ENCODE peak calls at places on chromosomes 4 and X, in six cellular contexts. One of them, this sample, is unnamed.

GRCh38 chr4:97720869-97721432 is 422.3 kb downstream of the STPG2 start:
- DNase-seq in tibial artery: no peak
- DNase-seq in psoas muscle: no peak
- DNase-seq in Peyer's patch: no peak
- DNase-seq in stimulated activated naive CD8-positive, alpha-beta T cell treated with anti-CD3 and anti-CD28 coated beads, Interleukin-15, Interleukin-2, amounts not matched to agents 100 U/mL and 50 U/mL, for 24 hours: no peak
- DNase-seq in adrenal gland: no peak
- DNase-seq in this sample: no peak

GRCh38 chr4:184014301-184014700 is 109.2 kb downstream of the STOX2 start:
- DNase-seq in tibial artery: no peak
- DNase-seq in psoas muscle: no peak
- DNase-seq in Peyer's patch: no peak
- DNase-seq in stimulated activated naive CD8-positive, alpha-beta T cell treated with anti-CD3 and anti-CD28 coated beads, Interleukin-15, Interleukin-2, amounts not matched to agents 100 U/mL and 50 U/mL, for 24 hours: no peak
- DNase-seq in adrenal gland: no peak
- DNase-seq in this sample: no peak

GRCh38 chr4:48340276-48340904 is 939 bp upstream of the SLAIN2 start:
- DNase-seq in tibial artery: no peak
- DNase-seq in psoas muscle: no peak
- DNase-seq in Peyer's patch: peak
- DNase-seq in stimulated activated naive CD8-positive, alpha-beta T cell treated with anti-CD3 and anti-CD28 coated beads, Interleukin-15, Interleukin-2, amounts not matched to agents 100 U/mL and 50 U/mL, for 24 hours: no peak
- DNase-seq in adrenal gland: no peak
- DNase-seq in this sample: no peak

GRCh38 chrX:40171513-40172168 is 73.9 kb upstream of the BCOR start:
- DNase-seq in tibial artery: no peak
- DNase-seq in psoas muscle: peak
- DNase-seq in Peyer's patch: no peak
- DNase-seq in stimulated activated naive CD8-positive, alpha-beta T cell treated with anti-CD3 and anti-CD28 coated beads, Interleukin-15, Interleukin-2, amounts not matched to agents 100 U/mL and 50 U/mL, for 24 hours: peak
- DNase-seq in adrenal gland: no peak
- DNase-seq in this sample: no peak

GRCh38 chrX:147699061-147699460 is 212.7 kb upstream of the FMR1 start:
- DNase-seq in tibial artery: no peak
- DNase-seq in psoas muscle: no peak
- DNase-seq in Peyer's patch: no peak
- DNase-seq in stimulated activated naive CD8-positive, alpha-beta T cell treated with anti-CD3 and anti-CD28 coated beads, Interleukin-15, Interleukin-2, amounts not matched to agents 100 U/mL and 50 U/mL, for 24 hours: no peak
- DNase-seq in adrenal gland: no peak
- DNase-seq in this sample: no peak

GRCh38 chrX:19593684-19594083 is 78.4 kb upstream of the MAP3K15 start:
- DNase-seq in tibial artery: no peak
- DNase-seq in psoas muscle: no peak
- DNase-seq in Peyer's patch: peak
- DNase-seq in stimulated activated naive CD8-positive, alpha-beta T cell treated with anti-CD3 and anti-CD28 coated beads, Interleukin-15, Interleukin-2, amounts not matched to agents 100 U/mL and 50 U/mL, for 24 hours: peak
- DNase-seq in adrenal gland: no peak
- DNase-seq in this sample: no peak

GRCh38 chr4:10458190-10458589 is 964 bp upstream of the ZNF518B start:
- DNase-seq in tibial artery: no peak
- DNase-seq in psoas muscle: no peak
- DNase-seq in Peyer's patch: peak
- DNase-seq in stimulated activated naive CD8-positive, alpha-beta T cell treated with anti-CD3 and anti-CD28 coated beads, Interleukin-15, Interleukin-2, amounts not matched to agents 100 U/mL and 50 U/mL, for 24 hours: no peak
- DNase-seq in adrenal gland: peak
- DNase-seq in this sample: no peak

GRCh38 chrX:77892887-77893286 is 2.3 kb downstream of the MAGT1 start:
- DNase-seq in tibial artery: no peak
- DNase-seq in psoas muscle: no peak
- DNase-seq in Peyer's patch: no peak
- DNase-seq in stimulated activated naive CD8-positive, alpha-beta T cell treated with anti-CD3 and anti-CD28 coated beads, Interleukin-15, Interleukin-2, amounts not matched to agents 100 U/mL and 50 U/mL, for 24 hours: no peak
- DNase-seq in adrenal gland: no peak
- DNase-seq in this sample: no peak

GRCh38 chr4:62791386-62791785 is 1591.3 kb downstream of the ADGRL3 start:
- DNase-seq in tibial artery: no peak
- DNase-seq in psoas muscle: no peak
- DNase-seq in Peyer's patch: no peak
- DNase-seq in stimulated activated naive CD8-positive, alpha-beta T cell treated with anti-CD3 and anti-CD28 coated beads, Interleukin-15, Interleukin-2, amounts not matched to agents 100 U/mL and 50 U/mL, for 24 hours: no peak
- DNase-seq in adrenal gland: no peak
- DNase-seq in this sample: no peak

GRCh38 chr4:119040261-119040660 is 95.4 kb upstream of the MYOZ2 start:
- DNase-seq in tibial artery: no peak
- DNase-seq in psoas muscle: no peak
- DNase-seq in Peyer's patch: no peak
- DNase-seq in stimulated activated naive CD8-positive, alpha-beta T cell treated with anti-CD3 and anti-CD28 coated beads, Interleukin-15, Interleukin-2, amounts not matched to agents 100 U/mL and 50 U/mL, for 24 hours: no peak
- DNase-seq in adrenal gland: no peak
- DNase-seq in this sample: no peak

GRCh38 chrX:50903387-50904027 is 7.0 kb upstream of the BMP15 start:
- DNase-seq in tibial artery: no peak
- DNase-seq in psoas muscle: no peak
- DNase-seq in Peyer's patch: peak
- DNase-seq in stimulated activated naive CD8-positive, alpha-beta T cell treated with anti-CD3 and anti-CD28 coated beads, Interleukin-15, Interleukin-2, amounts not matched to agents 100 U/mL and 50 U/mL, for 24 hours: peak
- DNase-seq in adrenal gland: peak
- DNase-seq in this sample: peak

GRCh38 chrX:13966071-13966850 is 63.4 kb downstream of the GEMIN8 start:
- DNase-seq in tibial artery: peak
- DNase-seq in psoas muscle: no peak
- DNase-seq in Peyer's patch: no peak
- DNase-seq in stimulated activated naive CD8-positive, alpha-beta T cell treated with anti-CD3 and anti-CD28 coated beads, Interleukin-15, Interleukin-2, amounts not matched to agents 100 U/mL and 50 U/mL, for 24 hours: no peak
- DNase-seq in adrenal gland: no peak
- DNase-seq in this sample: no peak

GRCh38 chr4:53015681-53016080 is 153.6 kb downstream of the RASL11B start:
- DNase-seq in tibial artery: peak
- DNase-seq in psoas muscle: no peak
- DNase-seq in Peyer's patch: no peak
- DNase-seq in stimulated activated naive CD8-positive, alpha-beta T cell treated with anti-CD3 and anti-CD28 coated beads, Interleukin-15, Interleukin-2, amounts not matched to agents 100 U/mL and 50 U/mL, for 24 hours: peak
- DNase-seq in adrenal gland: no peak
- DNase-seq in this sample: no peak

GRCh38 chrX:101460669-101461068 is 24.6 kb upstream of the ARMCX4 start:
- DNase-seq in tibial artery: no peak
- DNase-seq in psoas muscle: no peak
- DNase-seq in Peyer's patch: no peak
- DNase-seq in stimulated activated naive CD8-positive, alpha-beta T cell treated with anti-CD3 and anti-CD28 coated beads, Interleukin-15, Interleukin-2, amounts not matched to agents 100 U/mL and 50 U/mL, for 24 hours: no peak
- DNase-seq in adrenal gland: no peak
- DNase-seq in this sample: no peak

GRCh38 chrX:2967998-2968909 is 38.1 kb upstream of the ARSH start:
- DNase-seq in tibial artery: no peak
- DNase-seq in psoas muscle: no peak
- DNase-seq in Peyer's patch: no peak
- DNase-seq in stimulated activated naive CD8-positive, alpha-beta T cell treated with anti-CD3 and anti-CD28 coated beads, Interleukin-15, Interleukin-2, amounts not matched to agents 100 U/mL and 50 U/mL, for 24 hours: peak
- DNase-seq in adrenal gland: no peak
- DNase-seq in this sample: no peak

GRCh38 chr4:101527186-101527585 is 179.9 kb upstream of the PPP3CA start:
- DNase-seq in tibial artery: no peak
- DNase-seq in psoas muscle: no peak
- DNase-seq in Peyer's patch: no peak
- DNase-seq in stimulated activated naive CD8-positive, alpha-beta T cell treated with anti-CD3 and anti-CD28 coated beads, Interleukin-15, Interleukin-2, amounts not matched to agents 100 U/mL and 50 U/mL, for 24 hours: peak
- DNase-seq in adrenal gland: no peak
- DNase-seq in this sample: peak

GRCh38 chr4:38455092-38455855 is 208.7 kb upstream of the KLF3 start:
- DNase-seq in tibial artery: no peak
- DNase-seq in psoas muscle: no peak
- DNase-seq in Peyer's patch: no peak
- DNase-seq in stimulated activated naive CD8-positive, alpha-beta T cell treated with anti-CD3 and anti-CD28 coated beads, Interleukin-15, Interleukin-2, amounts not matched to agents 100 U/mL and 50 U/mL, for 24 hours: no peak
- DNase-seq in adrenal gland: no peak
- DNase-seq in this sample: peak

GRCh38 chr4:147846318-147847135 is 114.6 kb downstream of the ARHGAP10 start:
- DNase-seq in tibial artery: no peak
- DNase-seq in psoas muscle: no peak
- DNase-seq in Peyer's patch: no peak
- DNase-seq in stimulated activated naive CD8-positive, alpha-beta T cell treated with anti-CD3 and anti-CD28 coated beads, Interleukin-15, Interleukin-2, amounts not matched to agents 100 U/mL and 50 U/mL, for 24 hours: peak
- DNase-seq in adrenal gland: no peak
- DNase-seq in this sample: peak

GRCh38 chrX:149962859-149963757 is 24.8 kb upstream of the EOLA2 start:
- DNase-seq in tibial artery: peak
- DNase-seq in psoas muscle: peak
- DNase-seq in Peyer's patch: peak
- DNase-seq in stimulated activated naive CD8-positive, alpha-beta T cell treated with anti-CD3 and anti-CD28 coated beads, Interleukin-15, Interleukin-2, amounts not matched to agents 100 U/mL and 50 U/mL, for 24 hours: peak
- DNase-seq in adrenal gland: peak
- DNase-seq in this sample: peak

GRCh38 chr4:175369087-175369486 is 443.0 kb downstream of the GPM6A start:
- DNase-seq in tibial artery: no peak
- DNase-seq in psoas muscle: no peak
- DNase-seq in Peyer's patch: no peak
- DNase-seq in stimulated activated naive CD8-positive, alpha-beta T cell treated with anti-CD3 and anti-CD28 coated beads, Interleukin-15, Interleukin-2, amounts not matched to agents 100 U/mL and 50 U/mL, for 24 hours: no peak
- DNase-seq in adrenal gland: no peak
- DNase-seq in this sample: no peak

GRCh38 chr4:109027016-109027500 is 264.2 kb upstream of the ETNPPL start:
- DNase-seq in tibial artery: no peak
- DNase-seq in psoas muscle: no peak
- DNase-seq in Peyer's patch: no peak
- DNase-seq in stimulated activated naive CD8-positive, alpha-beta T cell treated with anti-CD3 and anti-CD28 coated beads, Interleukin-15, Interleukin-2, amounts not matched to agents 100 U/mL and 50 U/mL, for 24 hours: no peak
- DNase-seq in adrenal gland: no peak
- DNase-seq in this sample: no peak

GRCh38 chr4:137659431-137659830 is 127.1 kb upstream of the PCDH18 start:
- DNase-seq in tibial artery: no peak
- DNase-seq in psoas muscle: no peak
- DNase-seq in Peyer's patch: no peak
- DNase-seq in stimulated activated naive CD8-positive, alpha-beta T cell treated with anti-CD3 and anti-CD28 coated beads, Interleukin-15, Interleukin-2, amounts not matched to agents 100 U/mL and 50 U/mL, for 24 hours: no peak
- DNase-seq in adrenal gland: no peak
- DNase-seq in this sample: no peak

GRCh38 chr4:86497131-86497530 is 97.0 kb upstream of the PTPN13 start:
- DNase-seq in tibial artery: no peak
- DNase-seq in psoas muscle: no peak
- DNase-seq in Peyer's patch: no peak
- DNase-seq in stimulated activated naive CD8-positive, alpha-beta T cell treated with anti-CD3 and anti-CD28 coated beads, Interleukin-15, Interleukin-2, amounts not matched to agents 100 U/mL and 50 U/mL, for 24 hours: no peak
- DNase-seq in adrenal gland: no peak
- DNase-seq in this sample: no peak

GRCh38 chr4:133982533-133983224 is 218.9 kb downstream of the PABPC4L start:
- DNase-seq in tibial artery: no peak
- DNase-seq in psoas muscle: no peak
- DNase-seq in Peyer's patch: no peak
- DNase-seq in stimulated activated naive CD8-positive, alpha-beta T cell treated with anti-CD3 and anti-CD28 coated beads, Interleukin-15, Interleukin-2, amounts not matched to agents 100 U/mL and 50 U/mL, for 24 hours: no peak
- DNase-seq in adrenal gland: no peak
- DNase-seq in this sample: no peak

GRCh38 chr4:185122681-185123345 is 20.3 kb upstream of the SLC25A4 start:
- DNase-seq in tibial artery: no peak
- DNase-seq in psoas muscle: no peak
- DNase-seq in Peyer's patch: no peak
- DNase-seq in stimulated activated naive CD8-positive, alpha-beta T cell treated with anti-CD3 and anti-CD28 coated beads, Interleukin-15, Interleukin-2, amounts not matched to agents 100 U/mL and 50 U/mL, for 24 hours: no peak
- DNase-seq in adrenal gland: no peak
- DNase-seq in this sample: no peak

GRCh38 chrX:18674417-18674787 is 2.5 kb upstream of the RS1 start:
- DNase-seq in tibial artery: peak
- DNase-seq in psoas muscle: no peak
- DNase-seq in Peyer's patch: peak
- DNase-seq in stimulated activated naive CD8-positive, alpha-beta T cell treated with anti-CD3 and anti-CD28 coated beads, Interleukin-15, Interleukin-2, amounts not matched to agents 100 U/mL and 50 U/mL, for 24 hours: peak
- DNase-seq in adrenal gland: peak
- DNase-seq in this sample: peak